ENCODE peak calls at places on chromosome X, in four cellular contexts. T is Ammon's horn, U is suprapubic skin, Y is fibroblast of pulmonary artery. K is an unnamed sample.

GRCh38 chrX:1476682-1477081 is 24.0 kb upstream of the ASMTL start:
- DNase-seq in U (no peak), Y (no peak), T (no peak), K (no peak)

GRCh38 chrX:30230395-30230794 is at the start of gene MAGEB3:
- DNase-seq in Y (no peak), U (no peak), T (no peak), K (peak)

GRCh38 chrX:154121961-154122360 is 22.1 kb upstream of the OPN1LW start:
- DNase-seq in T (no peak), U (no peak), Y (no peak), K (no peak)

GRCh38 chrX:16771483-16772398 is 14.5 kb upstream of the TXLNG start:
- DNase-seq in T (no peak), Y (peak), U (no peak), K (no peak)

GRCh38 chrX:78548012-78548411 is 111.1 kb downstream of the RTL3 start:
- DNase-seq in Y (peak), U (no peak), T (no peak), K (no peak)

GRCh38 chrX:154818916-154819770 is 13.9 kb upstream of the MPP1 start:
- DNase-seq in Y (no peak), T (no peak), U (no peak), K (no peak)

GRCh38 chrX:122626871-122627270 is 557.2 kb upstream of the GRIA3 start:
- DNase-seq in Y (no peak), T (no peak), U (no peak), K (no peak)

GRCh38 chrX:39828971-39829370 is 268.8 kb downstream of the BCOR start:
- DNase-seq in Y (no peak), U (no peak), T (no peak), K (no peak)

GRCh38 chrX:126165721-126166401 is at the start of gene DCAF12L2:
- DNase-seq in U (no peak), Y (no peak), T (peak), K (peak)

GRCh38 chrX:94901849-94902248 is 1227.8 kb downstream of the FAM133A start:
- DNase-seq in T (no peak), U (no peak), Y (no peak), K (no peak)

GRCh38 chrX:44733931-44734330 is 109.9 kb upstream of the DUSP21 start:
- DNase-seq in Y (no peak), U (no peak), T (no peak), K (no peak)

GRCh38 chrX:85243761-85244410 is at the start of the genes SATL1 and ZNF711:
- DNase-seq in T (peak), U (peak), Y (peak), K (peak)

GRCh38 chrX:106780664-106781377 is 21.7 kb upstream of the TBC1D8B start:
- DNase-seq in T (no peak), U (no peak), Y (no peak), K (no peak)

GRCh38 chrX:5306654-5307121 is 922.0 kb downstream of the NLGN4X start:
- DNase-seq in T (peak), U (no peak), Y (no peak), K (no peak)

GRCh38 chrX:11564546-11564945 is 101.2 kb downstream of the ARHGAP6 start:
- DNase-seq in U (no peak), T (no peak), Y (no peak), K (no peak)

GRCh38 chrX:108699368-108699767 is 37.0 kb downstream of the IRS4 start:
- DNase-seq in Y (peak), U (no peak), T (peak), K (no peak)

GRCh38 chrX:103356897-103357296 is 591 bp downstream of the TCEAL9 start:
- DNase-seq in T (peak), U (no peak), Y (no peak), K (peak)

GRCh38 chrX:56788717-56789122 is 59.7 kb downstream of the NBDY start:
- DNase-seq in Y (peak), U (peak), T (peak), K (peak)

GRCh38 chrX:110428144-110428543 is 69.5 kb downstream of the RTL9 start:
- DNase-seq in Y (no peak), T (no peak), U (no peak), K (no peak)

GRCh38 chrX:44343412-44343942 is at the start of gene EFHC2:
- DNase-seq in T (peak), U (peak), Y (peak), K (peak)

GRCh38 chrX:67777148-67777547 is 233.3 kb downstream of the AR start:
- DNase-seq in Y (no peak), T (no peak), U (no peak), K (no peak)

GRCh38 chrX:87755493-87755892 is 237.9 kb downstream of the KLHL4 start:
- DNase-seq in Y (no peak), U (no peak), T (no peak), K (no peak)

GRCh38 chrX:10630320-10630719 is 9.9 kb upstream of the MID1 start:
- DNase-seq in U (no peak), T (no peak), Y (no peak), K (no peak)

GRCh38 chrX:114906978-114907510 is 110.4 kb downstream of the IL13RA2 start:
- DNase-seq in U (no peak), Y (no peak), T (no peak), K (no peak)

GRCh38 chrX:127726227-127726626 is 326.0 kb downstream of the ACTRT1 start:
- DNase-seq in Y (no peak), T (peak), U (no peak), K (no peak)

GRCh38 chrX:138890491-138890890 is 179.0 kb upstream of the FGF13 start:
- DNase-seq in Y (no peak), U (no peak), T (no peak), K (no peak)

GRCh38 chrX:100973411-100973810 is 3.9 kb downstream of the ARL13A start:
- DNase-seq in T (no peak), Y (peak), U (no peak), K (no peak)

GRCh38 chrX:18709833-18710232 is 2.4 kb downstream of the PPEF1 start:
- DNase-seq in U (no peak), Y (no peak), T (no peak), K (no peak)

GRCh38 chrX:370963-371745 is 15.6 kb downstream of the PPP2R3B start:
- DNase-seq in Y (no peak), T (no peak), U (no peak), K (no peak)

GRCh38 chrX:32153586-32153985 is 1057.8 kb downstream of the DMD start:
- DNase-seq in T (no peak), U (no peak), Y (no peak), K (no peak)

GRCh38 chrX:39714471-39714870 is 383.3 kb downstream of the BCOR start:
- DNase-seq in T (no peak), U (no peak), Y (no peak), K (no peak)

GRCh38 chrX:54045563-54046228 is 1.4 kb upstream of the PHF8 start:
- DNase-seq in T (no peak), U (no peak), Y (no peak), K (peak)

GRCh38 chrX:53288173-53288572 is 6.8 kb upstream of the IQSEC2 start:
- DNase-seq in Y (peak), U (no peak), T (peak), K (no peak)

GRCh38 chrX:96204928-96205327 is 479.7 kb upstream of the DIAPH2 start:
- DNase-seq in U (no peak), Y (no peak), T (no peak), K (no peak)

GRCh38 chrX:14963447-14964236 is 90.4 kb downstream of the MOSPD2 start:
- DNase-seq in Y (peak), U (no peak), T (no peak), K (no peak)

GRCh38 chrX:108732630-108733321 is 3.6 kb downstream of the IRS4 start:
- DNase-seq in U (no peak), T (peak), Y (no peak), K (no peak)

GRCh38 chrX:68994135-68994882 is 165.5 kb downstream of the EFNB1 start:
- DNase-seq in U (no peak), Y (no peak), T (peak), K (no peak)

GRCh38 chrX:39443240-39443639 is 642.0 kb downstream of the MID1IP1 start:
- DNase-seq in Y (no peak), U (no peak), T (no peak), K (no peak)

GRCh38 chrX:10574663-10575062 is 45.7 kb downstream of the MID1 start:
- DNase-seq in U (no peak), Y (no peak), T (no peak), K (no peak)

GRCh38 chrX:129359269-129359668 is 164.0 kb downstream of the SMARCA1 start:
- DNase-seq in Y (peak), U (no peak), T (no peak), K (no peak)

K was measured in testis.